ENCODE peak calls at places on chromosomes 7 and 10, in five cellular contexts. L, P, S, H and N are unnamed samples.

GRCh38 chr7:42931447-42931833 is 534 bp downstream of the PSMA2 start:
- DNase-seq in L (no peak), H (no peak), S (no peak), P (no peak), N (no peak)

GRCh38 chr7:39510738-39511372 is 55.3 kb upstream of the YAE1 start:
- DNase-seq in P (peak; percentile 62), L (no peak), S (no peak), H (no peak), N (no peak)

GRCh38 chr10:929965-930364 is 1.5 kb downstream of the LARP4B start:
- DNase-seq in S (peak; percentile 58), L (no peak), H (no peak), P (no peak), N (no peak)

GRCh38 chr7:116610210-116610609 is 61.8 kb upstream of the MET start:
- DNase-seq in S (no peak), P (no peak), H (no peak), L (no peak), N (no peak)

GRCh38 chr10:93198401-93199175 is 124.9 kb downstream of the CYP26A1 start:
- DNase-seq in L (peak; percentile 78), S (no peak), P (peak; percentile 7), H (no peak), N (no peak)

GRCh38 chr7:37988721-37989650 is 68.5 kb downstream of the EPDR1 start:
- DNase-seq in H (peak; percentile 27), L (no peak), S (no peak), P (no peak), N (no peak)

GRCh38 chr10:106746888-106747287 is 417.6 kb downstream of the SORCS1 start:
- DNase-seq in S (no peak), P (no peak), L (no peak), H (no peak), N (no peak)

GRCh38 chr10:92712016-92712889 is 22.5 kb downstream of the HHEX start:
- DNase-seq in S (no peak), L (no peak), H (no peak), P (no peak), N (no peak)

GRCh38 chr7:50857804-50858203 is 75.1 kb upstream of the GRB10 start:
- DNase-seq in H (no peak), S (no peak), P (no peak), L (no peak), N (no peak)

GRCh38 chr10:104084482-104085142 is 1.1 kb downstream of the COL17A1 start:
- DNase-seq in H (no peak), S (no peak), L (no peak), P (no peak), N (no peak)

GRCh38 chr7:131108212-131108980 is 219.3 kb upstream of the MKLN1 start:
- DNase-seq in L (peak; percentile 88), S (peak; percentile 84), H (no peak), P (peak; percentile 23), N (no peak)

GRCh38 chr7:141161959-141162547 is 88.2 kb downstream of the TMEM178B start:
- DNase-seq in L (no peak), P (no peak), S (no peak), H (no peak), N (no peak)

GRCh38 chr10:12179616-12180015 is 16.1 kb downstream of the NUDT5 start:
- DNase-seq in L (no peak), H (no peak), P (no peak), S (no peak), N (no peak)

GRCh38 chr10:12177642-12178041 is 18.0 kb downstream of the NUDT5 start:
- DNase-seq in S (no peak), L (no peak), P (peak; percentile 33), H (no peak), N (no peak)

GRCh38 chr10:12181065-12181775 is 14.5 kb downstream of the NUDT5 start:
- DNase-seq in P (peak; percentile 47), L (no peak), H (no peak), S (no peak), N (peak; percentile 51)

GRCh38 chr10:12184165-12184564 is 11.5 kb downstream of the NUDT5 start:
- DNase-seq in H (no peak), P (no peak), S (no peak), L (no peak), N (no peak)

DNA sequence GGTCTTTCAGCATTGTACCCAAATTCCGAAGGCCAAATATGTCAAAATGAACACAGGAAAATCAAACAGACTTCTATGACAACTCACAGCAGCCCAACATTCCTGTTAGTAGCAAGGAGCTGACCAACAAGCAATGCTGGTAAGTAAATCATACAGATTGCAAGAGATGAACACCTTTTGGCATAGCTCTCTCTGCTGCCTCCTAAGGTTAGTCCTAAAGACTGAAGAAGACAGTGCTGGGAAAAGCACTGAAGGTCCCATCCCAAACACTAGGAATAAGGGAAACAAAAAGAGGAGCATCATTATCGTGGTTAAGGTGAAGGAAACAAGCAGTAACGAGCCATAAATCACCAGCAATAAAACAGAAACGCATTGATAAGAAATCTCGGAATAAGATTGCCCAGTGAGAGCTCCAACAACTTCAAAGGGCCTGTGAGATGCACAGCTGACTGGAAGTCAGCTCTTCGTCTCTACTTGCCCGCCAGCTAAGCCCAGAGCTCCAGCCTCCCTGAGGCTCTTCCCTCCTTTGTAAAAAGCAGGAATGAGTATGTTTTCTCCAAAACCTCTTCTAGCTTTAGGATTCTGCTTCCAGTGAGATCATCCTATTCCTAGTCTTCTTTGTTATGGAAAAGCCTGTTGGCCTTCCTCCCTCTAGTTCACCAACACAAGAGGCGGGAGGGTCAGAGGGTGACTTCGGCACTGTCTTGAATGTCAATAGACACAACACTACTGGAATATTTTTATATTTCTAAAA is 15.3 kb downstream of the NUDT5 start:
- DNase-seq in P (peak; percentile 22), L (no peak), H (no peak), S (no peak), N (no peak)
- TF ChIP-seq CTCF in P (no peak), L (no peak), H (no peak), S (no peak), N (no peak)

DNA sequence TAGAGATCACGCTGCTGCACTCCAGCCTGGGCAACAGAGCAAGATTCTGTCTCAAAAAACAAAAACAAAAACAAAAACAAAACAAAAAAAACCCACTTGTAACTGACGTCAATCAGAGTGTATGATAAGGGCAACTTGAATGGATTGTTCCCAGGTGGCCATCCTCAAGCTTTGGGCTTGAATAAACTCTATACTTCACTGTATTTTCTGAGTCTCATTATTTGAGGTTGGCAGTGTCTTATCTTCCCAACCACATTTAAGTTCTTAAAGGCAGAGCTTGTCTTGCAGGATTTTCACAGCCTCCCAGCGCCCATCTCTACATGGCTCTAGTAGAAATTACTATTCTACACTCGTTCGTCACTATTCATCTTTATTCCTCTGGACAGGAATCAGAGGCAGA is 5.1 kb upstream of the OAT start:
- DNase-seq in S (no peak), L (no peak), P (no peak), H (no peak), N (no peak)
- H3K4me3 ChIP-seq in S (no peak overlapping the region), L (no peak overlapping the region), P (no peak overlapping the region), H (no peak overlapping the region), N (no peak overlapping the region)

GRCh38 chr7:1650363-1651030 is 19.6 kb upstream of the ELFN1 start:
- DNase-seq in P (no peak), S (no peak), H (no peak), L (peak; percentile 54), N (peak; percentile 39)
- TF ChIP-seq CTCF in P (no peak), S (no peak), H (no peak), L (no peak), N (no peak)

DNA sequence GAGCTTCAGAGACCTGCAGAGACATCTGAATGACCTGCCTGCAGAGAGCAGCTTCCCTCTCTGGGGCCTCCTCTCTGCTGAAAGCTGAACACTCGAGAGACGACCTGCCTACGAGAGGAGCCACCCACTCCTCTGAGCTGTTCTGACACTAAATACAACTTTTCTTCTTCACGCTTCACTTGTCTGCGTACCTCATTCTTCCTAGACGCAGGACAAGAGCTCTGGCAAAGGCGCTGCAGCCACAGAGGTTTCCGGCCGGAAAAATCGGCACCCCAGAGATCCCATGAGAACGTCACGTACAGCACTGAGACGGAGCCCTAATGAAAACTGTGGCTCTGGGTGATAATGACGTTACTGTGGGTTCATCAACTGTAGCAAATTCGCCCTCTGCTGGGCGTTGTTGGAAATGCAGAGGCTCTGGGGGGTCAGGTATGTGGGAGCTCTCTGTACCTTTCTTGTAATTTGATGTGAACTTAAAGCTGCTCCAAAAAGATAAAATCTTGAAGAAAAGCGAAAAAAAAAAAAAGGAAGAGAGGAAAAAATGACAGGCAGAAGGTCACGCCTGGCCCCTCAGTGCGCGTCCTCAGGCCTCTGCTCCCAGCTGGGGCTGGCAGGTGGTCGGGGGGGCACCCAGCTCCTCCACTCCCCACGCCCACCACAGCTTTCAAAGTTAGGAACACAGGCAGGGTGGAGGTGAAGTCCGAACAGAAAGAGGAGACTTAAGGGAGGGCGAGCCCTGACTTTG is 120.7 kb downstream of the DYNC2I1 start:
- DNase-seq in L (peak; percentile 84), P (peak; percentile 72), H (peak; percentile 70), S (peak; percentile 66), N (peak; percentile 87)
- H3K4me3 ChIP-seq in L (peak overlapping the region; percentile 51), P (peak overlapping the region; percentile 34), H (no peak overlapping the region), S (peak overlapping the region; percentile 32), N (peak overlapping the region; percentile 46)

DNA sequence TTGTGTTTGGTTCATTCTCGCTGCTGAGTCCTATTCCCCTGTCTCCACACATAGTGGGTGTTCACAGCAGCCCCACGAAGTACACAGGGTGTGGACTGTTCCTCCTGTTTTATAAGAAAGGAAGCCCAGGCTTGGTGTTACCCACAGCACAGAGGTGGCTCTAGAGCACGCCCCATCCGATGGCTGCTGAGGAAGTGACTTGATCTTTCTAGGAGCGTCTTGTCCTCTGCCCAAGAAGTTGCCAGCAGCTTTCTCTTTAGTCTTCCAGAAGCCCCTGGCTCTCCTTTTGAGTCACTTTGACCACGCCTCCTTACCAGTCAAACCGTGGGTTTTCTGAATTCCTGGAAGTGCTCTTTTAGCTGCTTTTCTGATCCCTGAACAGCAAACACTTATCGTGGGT is 94.0 kb downstream of the GRK5 start:
- DNase-seq in H (no peak), P (no peak), S (no peak), L (no peak), N (no peak)
- TF ChIP-seq CTCF in H (no peak), P (no peak), S (no peak), L (no peak), N (no peak)

GRCh38 chr10:113950268-113950667 is 93.4 kb upstream of the ADRB1 start:
- DNase-seq in P (no peak), H (no peak), L (no peak), S (no peak), N (no peak)
- H3K4me3 ChIP-seq in P (no peak overlapping the region), H (no peak overlapping the region), L (no peak overlapping the region), S (no peak overlapping the region), N (no peak overlapping the region)

DNA sequence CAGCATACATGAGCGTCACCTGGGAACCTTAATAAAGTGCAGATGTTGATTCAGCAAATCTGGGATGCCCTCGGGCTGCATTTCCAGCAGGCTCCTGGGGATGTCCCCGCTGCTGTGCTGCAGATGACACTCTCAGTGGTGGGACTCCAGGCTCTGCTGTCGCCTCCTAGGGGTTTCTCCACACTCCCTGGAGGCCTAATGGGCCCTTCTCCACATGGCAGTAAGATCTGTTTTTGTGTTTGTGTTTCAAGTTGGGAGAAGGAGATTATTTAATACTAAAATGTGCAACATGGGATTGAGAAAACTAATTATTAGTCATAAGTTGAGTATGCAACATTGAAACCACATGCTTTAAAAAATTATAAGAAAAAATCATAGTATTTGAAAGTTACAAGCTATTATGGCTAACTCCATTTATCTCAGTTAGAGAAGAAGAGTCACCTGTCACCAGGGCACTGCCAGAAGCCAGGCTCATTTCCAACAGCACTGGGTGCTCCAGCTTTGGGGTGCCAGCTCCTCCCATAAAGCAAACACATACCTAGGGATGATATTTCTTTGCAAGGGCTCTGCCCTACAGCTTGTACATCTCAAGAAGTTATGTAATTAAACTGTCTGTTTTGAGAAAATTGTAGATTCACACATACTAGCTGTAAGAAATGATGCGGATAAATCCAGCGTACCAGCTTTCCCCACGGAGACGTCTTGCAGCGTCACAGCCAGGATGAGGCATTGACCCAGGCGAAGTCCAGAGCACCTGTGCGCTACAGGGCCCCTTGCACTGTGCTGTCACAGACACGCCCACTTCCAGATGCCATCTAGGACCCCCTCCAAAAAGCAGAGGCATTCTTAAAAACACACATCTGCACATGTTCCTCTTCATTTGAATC is 106.4 kb downstream of the EGFR start:
- DNase-seq in H (no peak), P (no peak), S (no peak), L (no peak), N (no peak)
- TF ChIP-seq CTCF in H (no peak), P (no peak), S (no peak), L (no peak), N (no peak)